ENCODE peak calls at places on chromosomes 16 and 17, in eight cellular contexts. L is endodermal cell, E is fibroblast of lung, U is mesendoderm, S is H9, J is HepG2, V is IMR-90, B is neural progenitor cell. W is an unnamed sample.

GRCh38 chr17:17749921-17750320 is 68.7 kb downstream of the RAI1 start:
- DNase-seq in L (peak), E (peak), U (peak), S (peak), J (peak), V (peak), B (peak), W (peak)

GRCh38 chr16:27401768-27402568 is at the start of gene IL21R:
- DNase-seq in L (peak), E (peak), U (no peak), S (no peak), J (no peak), V (peak), B (peak), W (peak)

GRCh38 chr17:51015145-51015558 is 105.5 kb downstream of the SPAG9 start:
- DNase-seq in L (no peak), E (peak), U (no peak), S (no peak), J (no peak), V (peak), B (no peak), W (no peak)

GRCh38 chr16:84940670-84941551 is 70.4 kb downstream of the ZDHHC7 start:
- DNase-seq in L (no peak), E (no peak), U (no peak), S (no peak), J (no peak), V (no peak), B (no peak), W (no peak)

GRCh38 chr16:80198995-80199299 is 341.8 kb upstream of the DYNLRB2 start:
- DNase-seq in L (no peak), E (no peak), U (no peak), S (no peak), J (no peak), V (peak), B (no peak), W (no peak)

GRCh38 chr17:4090898-4091297 is 51.9 kb downstream of the ZZEF1 start:
- DNase-seq in L (no peak), E (peak), U (no peak), S (no peak), J (no peak), V (peak), B (no peak), W (no peak)

GRCh38 chr17:3885970-3886369 is 6.9 kb downstream of the CAMKK1 start:
- DNase-seq in L (peak), E (peak), U (peak), S (no peak), J (no peak), V (peak), B (no peak), W (no peak)

GRCh38 chr16:78543066-78543465 is 443.6 kb downstream of the WWOX start:
- DNase-seq in L (no peak), E (no peak), U (no peak), S (no peak), J (no peak), V (no peak), B (no peak), W (no peak)

GRCh38 chr16:84446596-84447392 is 57.7 kb downstream of the MEAK7 start:
- DNase-seq in L (peak), E (no peak), U (no peak), S (no peak), J (no peak), V (no peak), B (no peak), W (no peak)

GRCh38 chr16:4358831-4359561 is 7.9 kb upstream of the PAM16 start:
- DNase-seq in L (peak), E (no peak), U (peak), S (peak), J (peak), V (no peak), B (peak), W (peak)

GRCh38 chr17:61177351-61177750 is 222.3 kb upstream of the TBX2 start:
- DNase-seq in L (no peak), E (no peak), U (no peak), S (no peak), J (no peak), V (no peak), B (no peak), W (no peak)

GRCh38 chr17:40063034-40063765 is 435 bp downstream of the THRA start:
- DNase-seq in L (peak), E (no peak), U (peak), S (peak), J (peak), V (no peak), B (peak), W (peak)

GRCh38 chr17:42247734-42248133 is 28.5 kb downstream of the STAT5B start:
- DNase-seq in L (no peak), E (peak), U (peak), S (no peak), J (peak), V (peak), B (no peak), W (no peak)

GRCh38 chr16:75262104-75262799 is 10.8 kb upstream of the BCAR1 start:
- DNase-seq in L (peak), E (no peak), U (no peak), S (peak), J (peak), V (no peak), B (no peak), W (peak)

GRCh38 chr17:64750478-64750877 is 88.4 kb upstream of the SMURF2 start:
- DNase-seq in L (no peak), E (no peak), U (no peak), S (no peak), J (no peak), V (no peak), B (no peak), W (no peak)

GRCh38 chr16:86244936-86245335 is 265.4 kb upstream of the FOXF1 start:
- DNase-seq in L (no peak), E (no peak), U (no peak), S (no peak), J (no peak), V (no peak), B (no peak), W (peak)

GRCh38 chr16:89393731-89394406 is 96.5 kb downstream of the ANKRD11 start:
- DNase-seq in L (peak), E (no peak), U (no peak), S (no peak), J (peak), V (no peak), B (no peak), W (no peak)

GRCh38 chr17:73196500-73196899 is 3.6 kb downstream of the COG1 start:
- DNase-seq in L (peak), E (peak), U (peak), S (peak), J (no peak), V (no peak), B (peak), W (peak)

GRCh38 chr17:28467456-28468025 is 5.9 kb upstream of the SLC13A2 start:
- DNase-seq in L (no peak), E (peak), U (no peak), S (no peak), J (no peak), V (peak), B (no peak), W (no peak)

GRCh38 chr16:81889896-81890634 is 111.0 kb downstream of the PLCG2 start:
- DNase-seq in L (peak), E (peak), U (peak), S (peak), J (peak), V (peak), B (peak), W (peak)

GRCh38 chr16:28524544-28525179 is 14.1 kb downstream of the NUPR1 start:
- DNase-seq in L (no peak), E (no peak), U (no peak), S (no peak), J (no peak), V (no peak), B (no peak), W (no peak)

GRCh38 chr17:65537845-65538678 is 23.4 kb downstream of the AXIN2 start:
- DNase-seq in L (no peak), E (no peak), U (no peak), S (no peak), J (no peak), V (no peak), B (no peak), W (no peak)

GRCh38 chr16:85025781-85026653 is 1.6 kb upstream of the KIAA0513 start:
- DNase-seq in L (no peak), E (no peak), U (no peak), S (no peak), J (no peak), V (no peak), B (no peak), W (peak)

GRCh38 chr16:69107311-69107962 is 2.0 kb downstream of the HAS3 start:
- DNase-seq in L (peak), E (peak), U (peak), S (peak), J (no peak), V (no peak), B (peak), W (peak)

GRCh38 chr17:36066365-36066945 is 2.4 kb downstream of the CCL18 start:
- DNase-seq in L (no peak), E (no peak), U (no peak), S (no peak), J (no peak), V (no peak), B (no peak), W (no peak)

GRCh38 chr17:62781356-62781755 is 26.8 kb downstream of the MARCHF10 start:
- DNase-seq in L (peak), E (peak), U (no peak), S (peak), J (no peak), V (peak), B (no peak), W (no peak)

GRCh38 chr17:33049781-33050414 is 58.3 kb downstream of the SPACA3 start:
- DNase-seq in L (peak), E (peak), U (peak), S (peak), J (peak), V (peak), B (peak), W (peak)

GRCh38 chr17:82795615-82796014 is 43.8 kb downstream of the TBCD start:
- DNase-seq in L (no peak), E (no peak), U (no peak), S (no peak), J (no peak), V (no peak), B (no peak), W (peak)

GRCh38 chr17:8835106-8835505 is 32.4 kb downstream of the PIK3R6 start:
- DNase-seq in L (peak), E (no peak), U (no peak), S (no peak), J (no peak), V (no peak), B (no peak), W (no peak)

GRCh38 chr16:6725634-6726331 is 606.9 kb upstream of the RBFOX1 start:
- DNase-seq in L (no peak), E (no peak), U (peak), S (no peak), J (no peak), V (no peak), B (peak), W (no peak)

GRCh38 chr17:1089915-1090314 is 89.9 kb downstream of the ABR start:
- DNase-seq in L (no peak), E (peak), U (no peak), S (no peak), J (no peak), V (no peak), B (no peak), W (no peak)

GRCh38 chr17:37092041-37092440 is 143.3 kb downstream of the AATF start:
- DNase-seq in L (peak), E (peak), U (no peak), S (no peak), J (peak), V (no peak), B (no peak), W (peak)

GRCh38 chr16:66169817-66170216 is 196.7 kb upstream of the CDH5 start:
- DNase-seq in L (peak), E (no peak), U (peak), S (no peak), J (peak), V (no peak), B (no peak), W (no peak)

GRCh38 chr16:87086575-87086974 is 230.6 kb downstream of the C16orf95 start:
- DNase-seq in L (no peak), E (peak), U (peak), S (no peak), J (no peak), V (peak), B (no peak), W (no peak)

GRCh38 chr16:82055728-82056549 is 20.9 kb downstream of the HSD17B2 start:
- DNase-seq in L (no peak), E (no peak), U (no peak), S (no peak), J (peak), V (no peak), B (no peak), W (no peak)

GRCh38 chr17:70313450-70313849 is 144.1 kb downstream of the KCNJ2 start:
- DNase-seq in L (no peak), E (peak), U (no peak), S (no peak), J (no peak), V (peak), B (no peak), W (no peak)

GRCh38 chr17:51442112-51442865 is 181.9 kb downstream of the UTP18 start:
- DNase-seq in L (peak), E (no peak), U (no peak), S (no peak), J (no peak), V (no peak), B (no peak), W (no peak)

GRCh38 chr16:5508371-5508770 is 410.8 kb upstream of the EEF2KMT start:
- DNase-seq in L (no peak), E (no peak), U (no peak), S (no peak), J (no peak), V (no peak), B (no peak), W (no peak)

GRCh38 chr17:79341529-79341780 is 266.8 kb downstream of the ENGASE start:
- DNase-seq in L (no peak), E (no peak), U (no peak), S (no peak), J (no peak), V (no peak), B (no peak), W (no peak)

GRCh38 chr17:79341816-79342215 is 267.2 kb downstream of the ENGASE start:
- DNase-seq in L (no peak), E (no peak), U (no peak), S (no peak), J (no peak), V (no peak), B (no peak), W (no peak)

GRCh38 chr17:79339311-79339710 is 264.7 kb downstream of the ENGASE start:
- DNase-seq in L (no peak), E (no peak), U (no peak), S (no peak), J (no peak), V (no peak), B (no peak), W (no peak)

GRCh38 chr17:79340771-79341528 is 266.3 kb downstream of the ENGASE start:
- DNase-seq in L (no peak), E (no peak), U (no peak), S (no peak), J (no peak), V (no peak), B (no peak), W (no peak)

DNA sequence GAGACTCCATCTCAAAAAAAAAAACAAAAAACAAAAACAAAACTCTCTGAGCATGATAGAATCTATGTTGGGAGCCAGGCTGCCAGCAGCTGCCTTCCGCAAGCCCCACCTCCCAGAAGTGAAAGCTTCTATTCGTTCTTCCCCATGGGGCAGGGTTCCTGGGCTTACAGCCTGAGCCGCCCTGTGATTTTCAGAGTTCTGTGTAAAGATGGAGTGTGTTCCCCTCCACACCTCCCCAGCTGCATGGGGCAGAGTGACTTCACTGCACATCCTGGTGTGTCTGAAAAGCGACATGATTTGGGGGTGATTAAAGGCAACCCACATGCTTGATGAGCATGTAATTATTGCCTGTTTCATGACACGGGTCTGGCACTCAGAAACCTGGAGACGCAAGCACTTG is 265.7 kb downstream of the ENGASE start:
- DNase-seq in L (no peak), E (no peak), U (no peak), S (no peak), J (no peak), V (no peak), B (no peak), W (no peak)
- H3K9ac ChIP-seq in L (no peak), E (no peak), U (no peak), S (no peak), J (no peak), V (no peak), B (no peak), W (no peak)

GRCh38 chr17:43832976-43833829 is at the start of gene MPP3:
- DNase-seq in L (peak), E (peak), U (peak), S (peak), J (no peak), V (peak), B (peak), W (peak)
- H3K9ac ChIP-seq in L (no peak), E (peak), U (peak), S (no peak), J (no peak), V (peak), B (no peak), W (peak)

GRCh38 chr16:1296688-1297412 is 12.6 kb upstream of the UBE2I start:
- DNase-seq in L (peak), E (peak), U (peak), S (no peak), J (peak), V (peak), B (no peak), W (peak)
- H3K9ac ChIP-seq in L (no peak), E (peak), U (no peak), S (no peak), J (peak), V (no peak), B (no peak), W (no peak)

GRCh38 chr16:67406111-67406593 is 10.1 kb downstream of the ZDHHC1 start:
- DNase-seq in L (no peak), E (no peak), U (no peak), S (no peak), J (no peak), V (no peak), B (no peak), W (no peak)
- H3K9ac ChIP-seq in L (no peak), E (peak), U (no peak), S (no peak), J (no peak), V (peak), B (no peak), W (peak)

DNA sequence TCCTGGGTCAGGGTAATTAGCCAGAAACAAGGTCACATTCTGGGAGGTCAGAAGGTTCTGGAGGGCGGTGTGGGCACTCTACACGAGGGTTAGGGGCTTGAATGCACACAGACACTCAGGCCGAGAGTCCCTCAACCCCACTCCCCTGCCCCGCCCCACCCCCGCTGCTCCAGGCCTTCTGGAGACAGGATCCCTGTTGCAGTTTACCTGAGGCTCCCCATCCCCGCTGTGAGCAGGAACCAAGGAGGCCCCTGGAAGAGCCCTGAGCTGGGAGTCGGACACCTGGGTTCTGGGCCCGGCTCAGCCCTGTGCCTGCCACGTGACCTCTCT is 4.4 kb upstream of the ACTG1 start:
- DNase-seq in L (no peak), E (no peak), U (no peak), S (no peak), J (no peak), V (no peak), B (no peak), W (no peak)
- H3K9ac ChIP-seq in L (no peak), E (no peak), U (peak), S (no peak), J (no peak), V (peak), B (no peak), W (no peak)

GRCh38 chr17:31093866-31094599 is 744 bp upstream of the NF1 start:
- DNase-seq in L (peak), E (no peak), U (peak), S (no peak), J (peak), V (no peak), B (no peak), W (peak)
- H3K9ac ChIP-seq in L (peak), E (peak), U (peak), S (no peak), J (peak), V (peak), B (no peak), W (peak)